ENCODE peak calls at places on chromosomes 7 and 10, in eight cellular contexts. J, V, M, Q, N, D, E and A are unnamed samples.

GRCh38 chr10:49116509-49117365 is 1.4 kb upstream of the VSTM4 start:
- DNase-seq in Q (no peak), N (no peak), D (no peak), J (no peak), V (no peak), M (no peak), E (no peak), A (no peak)

GRCh38 chr7:11492307-11492706 is 339.7 kb downstream of the THSD7A start:
- DNase-seq in N (peak; percentile 70), V (no peak), J (no peak), E (no peak), D (no peak), M (no peak), Q (peak; percentile 44), A (no peak)

GRCh38 chr10:12849351-12850181 is 151.9 kb downstream of the CCDC3 start:
- DNase-seq in E (no peak), V (no peak), N (peak; percentile 14), J (no peak), D (peak; percentile 51), M (no peak), Q (peak; percentile 49), A (no peak)

GRCh38 chr7:95334434-95334833 is 10.1 kb upstream of the PON1 start:
- DNase-seq in M (no peak), D (no peak), V (no peak), E (no peak), J (no peak), N (peak; percentile 8), Q (no peak), A (no peak)

GRCh38 chr7:88789480-88790064 is 6.0 kb downstream of the TEX47 start:
- DNase-seq in M (no peak), E (peak; percentile 9), D (no peak), V (no peak), J (no peak), N (peak; percentile 46), Q (peak; percentile 29), A (peak; percentile 13)

GRCh38 chr10:122713091-122713885 is 13.6 kb upstream of the C10orf120 start:
- DNase-seq in J (no peak), D (no peak), N (no peak), M (no peak), Q (no peak), E (no peak), V (no peak), A (no peak)

GRCh38 chr7:109751241-109751640 is 1181.6 kb downstream of the DNAJB9 start:
- DNase-seq in V (no peak), D (no peak), J (peak; percentile 61), M (no peak), N (no peak), Q (no peak), E (no peak), A (no peak)

GRCh38 chr10:121608669-121609190 is 10.5 kb upstream of the FGFR2 start:
- DNase-seq in V (no peak), Q (peak; percentile 27), D (peak; percentile 91), E (peak; percentile 18), M (no peak), N (no peak), J (no peak), A (no peak)

GRCh38 chr10:71423268-71423667 is 26.5 kb downstream of the CDH23 start:
- DNase-seq in E (no peak), J (no peak), M (no peak), N (no peak), D (no peak), V (no peak), Q (no peak), A (no peak)

GRCh38 chr7:28668085-28668484 is 255.8 kb downstream of the CREB5 start:
- DNase-seq in Q (no peak), J (no peak), E (no peak), D (no peak), V (no peak), N (no peak), M (no peak), A (no peak)

GRCh38 chr7:28623863-28624262 is 211.5 kb downstream of the CREB5 start:
- DNase-seq in M (no peak), V (peak; percentile 51), D (no peak), N (no peak), J (no peak), Q (no peak), E (peak; percentile 39), A (no peak)

GRCh38 chr10:129840196-129840590 is 123.9 kb downstream of the EBF3 start:
- DNase-seq in N (no peak), D (no peak), Q (no peak), E (no peak), M (no peak), J (no peak), V (no peak), A (no peak)

GRCh38 chr7:27409311-27409710 is 166.7 kb downstream of the EVX1 start:
- DNase-seq in J (no peak), Q (no peak), E (no peak), M (no peak), N (no peak), V (no peak), D (no peak), A (no peak)

GRCh38 chr10:24703700-24704099 is 20.0 kb downstream of the ARHGAP21 start:
- DNase-seq in N (peak; percentile 35), M (no peak), Q (peak; percentile 41), J (no peak), E (no peak), V (no peak), D (peak; percentile 70), A (peak; percentile 62)

GRCh38 chr7:92808006-92808405 is 28.4 kb downstream of the CDK6 start:
- DNase-seq in D (no peak), J (no peak), N (no peak), Q (peak; percentile 39), M (no peak), E (no peak), V (no peak), A (no peak)

GRCh38 chr10:71704816-71705215 is 14.8 kb downstream of the C10orf105 start:
- DNase-seq in V (no peak), E (no peak), J (no peak), Q (no peak), N (no peak), D (no peak), M (no peak), A (no peak)

GRCh38 chr7:82598958-82599357 is 155.4 kb upstream of the CACNA2D1 start:
- DNase-seq in J (peak; percentile 69), M (no peak), N (peak; percentile 79), Q (peak; percentile 67), V (peak; percentile 50), E (no peak), D (peak; percentile 75), A (peak; percentile 46)

GRCh38 chr7:44286182-44286617 is 39.2 kb downstream of the CAMK2B start:
- DNase-seq in V (no peak), J (no peak), Q (no peak), M (no peak), N (no peak), E (no peak), D (peak; percentile 86), A (no peak)

GRCh38 chr10:65796472-65796871 is 1129.4 kb upstream of the LRRTM3 start:
- DNase-seq in J (no peak), D (no peak), Q (no peak), N (no peak), M (no peak), V (no peak), E (no peak), A (no peak)

GRCh38 chr7:143407296-143408246 is 1.1 kb downstream of the EPHA1 start:
- DNase-seq in E (no peak), D (peak; percentile 84), N (no peak), V (peak; percentile 41), M (no peak), Q (no peak), J (no peak), A (no peak)

GRCh38 chr10:97597778-97598177 is 8.3 kb downstream of the C10orf62 start:
- DNase-seq in J (no peak), M (no peak), V (peak; percentile 50), E (no peak), D (no peak), N (no peak), Q (no peak), A (no peak)

GRCh38 chr10:26860026-26860541 is 674 bp downstream of the ABI1 start:
- DNase-seq in N (peak; percentile 76), J (peak; percentile 74), M (no peak), E (peak; percentile 67), D (peak; percentile 87), V (peak; percentile 67), Q (peak; percentile 72), A (peak; percentile 36)
- TF ChIP-seq CTCF in N (no peak), J (no peak), M (no peak), E (no peak), D (no peak), V (no peak), Q (no peak), A (no peak)

DNA sequence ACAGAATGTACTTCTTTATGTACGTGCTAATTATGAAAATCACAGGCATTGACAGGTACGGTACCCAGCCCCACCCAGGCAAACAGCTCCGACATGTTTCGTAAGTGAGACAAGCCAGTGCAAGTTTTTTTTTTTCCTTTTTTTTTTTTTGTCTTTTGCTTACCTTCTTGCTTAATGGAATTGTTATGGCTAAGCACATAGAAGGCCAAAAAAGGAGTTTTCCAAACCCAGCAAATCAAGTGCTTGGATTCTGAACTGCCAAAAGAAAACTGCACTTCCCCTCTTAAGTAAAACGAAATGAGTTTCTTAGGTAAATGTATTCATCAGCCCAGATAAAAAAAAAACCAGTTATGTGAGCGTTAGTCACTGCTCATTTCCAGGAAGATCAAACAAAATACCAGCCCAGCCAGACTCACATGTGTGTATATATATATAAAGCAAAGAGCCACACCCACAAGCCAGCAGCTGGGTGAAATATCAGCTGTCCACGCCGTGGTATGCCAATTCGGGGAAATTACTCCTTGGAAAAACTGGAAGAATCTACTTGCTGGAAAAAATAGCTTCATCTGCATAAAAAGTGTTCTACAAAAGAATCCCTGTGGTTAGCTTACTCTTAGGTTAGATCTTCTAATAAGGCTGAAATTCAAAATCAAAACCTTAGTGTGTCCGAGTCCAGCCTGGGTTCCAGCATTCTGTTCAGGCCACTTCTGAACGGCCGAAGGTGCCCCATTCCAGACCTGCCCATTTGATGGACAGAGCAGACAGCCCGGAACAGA is 8.0 kb downstream of the KLF6 start:
- DNase-seq in D (peak; percentile 41), N (peak; percentile 92), V (peak; percentile 96), E (no peak), Q (peak; percentile 93), M (no peak), J (peak; percentile 79), A (peak; percentile 78)
- H3K4me3 ChIP-seq in D (no peak overlapping the region), N (peak overlapping the region; percentile 10), V (no peak overlapping the region), E (no peak overlapping the region), Q (no peak overlapping the region), M (no peak overlapping the region), J (no peak overlapping the region), A (no peak overlapping the region)

GRCh38 chr7:80614911-80615310 is 23.5 kb upstream of the CD36 start:
- DNase-seq in D (no peak), E (no peak), M (no peak), V (no peak), N (peak; percentile 32), Q (peak; percentile 52), J (peak; percentile 16), A (no peak)
- TF ChIP-seq CTCF in D (no peak), E (no peak), M (no peak), V (no peak), N (no peak), Q (no peak), J (no peak), A (no peak)

DNA sequence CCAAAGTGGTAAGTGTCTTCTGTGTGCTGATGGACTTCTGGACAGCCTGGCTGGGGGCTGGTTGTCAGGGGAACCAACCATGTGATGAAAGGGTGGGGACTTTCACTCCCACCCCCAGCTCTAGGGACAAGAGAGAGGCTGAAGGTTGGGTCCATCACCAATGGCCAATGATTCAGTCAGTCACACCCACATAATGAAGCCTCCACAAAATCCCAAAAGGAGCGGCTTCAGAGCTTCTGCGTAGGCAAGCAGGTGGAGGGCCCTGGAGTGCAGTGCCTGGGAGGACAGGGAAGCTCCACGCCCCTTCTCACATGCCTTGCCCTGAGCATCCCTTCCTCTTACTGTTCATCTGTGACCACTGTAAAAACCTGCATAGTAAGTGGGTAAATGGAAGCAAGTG is 44.6 kb downstream of the RASGEF1A start:
- DNase-seq in Q (no peak), J (no peak), D (peak; percentile 25), E (no peak), N (no peak), M (no peak), V (no peak), A (no peak)
- H3K4me3 ChIP-seq in Q (no peak overlapping the region), J (no peak overlapping the region), D (no peak overlapping the region), E (no peak overlapping the region), N (no peak overlapping the region), M (no peak overlapping the region), V (no peak overlapping the region), A (no peak overlapping the region)